ENCODE peak calls at places on chromosomes 3 and 15, in four cellular contexts. One of them, this sample, is unnamed.

GRCh38 chr3:29317659-29318173 is 36.8 kb downstream of the RBMS3 start:
- DNase-seq in K562: no peak
- DNase-seq in SK-N-SH: no peak
- DNase-seq in HCT116: no peak
- DNase-seq in this sample: no peak

GRCh38 chr15:101500865-101501551 is 11.5 kb upstream of the PCSK6 start:
- DNase-seq in HCT116: no peak
- DNase-seq in K562: no peak
- DNase-seq in SK-N-SH: no peak
- DNase-seq in this sample: no peak

GRCh38 chr15:70854669-70854976 is 666 bp upstream of the LARP6 start:
- DNase-seq in HCT116: no peak
- DNase-seq in K562: no peak
- DNase-seq in SK-N-SH: no peak
- DNase-seq in this sample: no peak

GRCh38 chr15:45903283-45903682 is 268.5 kb downstream of the SQOR start:
- DNase-seq in K562: no peak
- DNase-seq in SK-N-SH: no peak
- DNase-seq in HCT116: no peak
- DNase-seq in this sample: no peak

GRCh38 chr3:148128136-148128535 is 569.6 kb upstream of the AGTR1 start:
- DNase-seq in SK-N-SH: no peak
- DNase-seq in HCT116: no peak
- DNase-seq in K562: no peak
- DNase-seq in this sample: no peak

GRCh38 chr15:60381148-60381788 is 16.5 kb downstream of the ANXA2 start:
- DNase-seq in SK-N-SH: no peak
- DNase-seq in HCT116: no peak
- DNase-seq in K562: no peak
- DNase-seq in this sample: no peak

GRCh38 chr3:73141531-73141930 is 80.1 kb downstream of the EBLN2 start:
- DNase-seq in K562: no peak
- DNase-seq in HCT116: no peak
- DNase-seq in SK-N-SH: no peak
- DNase-seq in this sample: no peak

GRCh38 chr3:179181993-179182551 is 33.9 kb downstream of the PIK3CA start:
- DNase-seq in HCT116: no peak
- DNase-seq in SK-N-SH: no peak
- DNase-seq in K562: no peak
- DNase-seq in this sample: no peak

GRCh38 chr3:10757821-10758130 is 58.3 kb upstream of the SLC6A11 start:
- DNase-seq in SK-N-SH: no peak
- DNase-seq in K562: no peak
- DNase-seq in HCT116: no peak
- DNase-seq in this sample: no peak

GRCh38 chr3:188303823-188304222 is 149.9 kb downstream of the LPP start:
- DNase-seq in HCT116: no peak
- DNase-seq in K562: no peak
- DNase-seq in SK-N-SH: no peak
- DNase-seq in this sample: no peak

GRCh38 chr3:49611714-49612113 is 57.4 kb downstream of the BSN start:
- DNase-seq in HCT116: no peak
- DNase-seq in K562: no peak
- DNase-seq in SK-N-SH: no peak
- DNase-seq in this sample: no peak

GRCh38 chr3:43769471-43770425 is 79.0 kb downstream of the ABHD5 start:
- DNase-seq in HCT116: peak; percentile 94
- DNase-seq in SK-N-SH: peak; percentile 81
- DNase-seq in K562: peak; percentile 99
- DNase-seq in this sample: peak; percentile 61

GRCh38 chr3:168443967-168444366 is 348.2 kb upstream of the GOLIM4 start:
- DNase-seq in SK-N-SH: no peak
- DNase-seq in K562: no peak
- DNase-seq in HCT116: no peak
- DNase-seq in this sample: no peak

GRCh38 chr15:34084086-34084485 is 17.6 kb downstream of the EMC7 start:
- DNase-seq in HCT116: no peak
- DNase-seq in SK-N-SH: no peak
- DNase-seq in K562: no peak
- DNase-seq in this sample: no peak

GRCh38 chr15:65101418-65101890 is 13.5 kb downstream of the UBAP1L start:
- DNase-seq in K562: peak; percentile 68
- DNase-seq in HCT116: peak; percentile 22
- DNase-seq in SK-N-SH: peak; percentile 78
- DNase-seq in this sample: peak; percentile 50

GRCh38 chr15:40320931-40321371 is 2.5 kb upstream of the INAFM2 start:
- DNase-seq in K562: peak; percentile 75
- DNase-seq in HCT116: peak; percentile 57
- DNase-seq in SK-N-SH: peak; percentile 78
- DNase-seq in this sample: peak; percentile 66

GRCh38 chr3:189756651-189757078 is 125.5 kb downstream of the TP63 start:
- DNase-seq in K562: no peak
- DNase-seq in SK-N-SH: no peak
- DNase-seq in HCT116: no peak
- DNase-seq in this sample: no peak
- TF ChIP-seq ELF1 in K562: no peak
- TF ChIP-seq ELF1 in SK-N-SH: no peak
- TF ChIP-seq ELF1 in HCT116: no peak
- TF ChIP-seq ELF1 in this sample: no peak

DNA sequence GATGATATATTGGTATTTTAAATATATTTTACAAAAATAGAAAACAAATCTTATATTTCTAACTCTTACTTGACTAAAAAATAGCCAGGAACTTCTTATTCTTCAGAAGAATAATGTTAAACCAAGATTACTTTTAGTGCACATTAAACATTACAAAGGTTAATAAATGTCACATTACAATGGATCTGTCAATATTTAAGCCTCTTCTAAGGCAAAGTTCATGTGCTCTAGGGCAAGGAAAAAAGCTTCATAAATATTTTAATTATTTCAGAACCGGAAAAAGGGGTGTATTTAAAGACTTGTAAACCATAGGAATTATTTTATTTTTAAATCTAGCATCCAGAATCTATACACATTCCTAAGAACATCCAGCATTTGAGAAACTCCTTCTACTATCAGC is 166.9 kb upstream of the ROBO2 start:
- DNase-seq in SK-N-SH: no peak
- DNase-seq in HCT116: no peak
- DNase-seq in K562: no peak
- DNase-seq in this sample: no peak
- TF ChIP-seq ELF1 in SK-N-SH: no peak
- TF ChIP-seq ELF1 in HCT116: no peak
- TF ChIP-seq ELF1 in K562: no peak
- TF ChIP-seq ELF1 in this sample: no peak

GRCh38 chr3:112651076-112651475 is 10.1 kb upstream of the CCDC80 start:
- DNase-seq in HCT116: no peak
- DNase-seq in SK-N-SH: no peak
- DNase-seq in K562: no peak
- DNase-seq in this sample: no peak

GRCh38 chr3:112650472-112650871 is 9.5 kb upstream of the CCDC80 start:
- DNase-seq in K562: no peak
- DNase-seq in HCT116: no peak
- DNase-seq in SK-N-SH: no peak
- DNase-seq in this sample: no peak

GRCh38 chr3:112647122-112647521 is 6.2 kb upstream of the CCDC80 start:
- DNase-seq in K562: no peak
- DNase-seq in SK-N-SH: no peak
- DNase-seq in HCT116: no peak
- DNase-seq in this sample: peak; percentile 29

GRCh38 chr3:112651516-112651915 is 10.6 kb upstream of the CCDC80 start:
- DNase-seq in SK-N-SH: no peak
- DNase-seq in HCT116: no peak
- DNase-seq in K562: no peak
- DNase-seq in this sample: no peak

DNA sequence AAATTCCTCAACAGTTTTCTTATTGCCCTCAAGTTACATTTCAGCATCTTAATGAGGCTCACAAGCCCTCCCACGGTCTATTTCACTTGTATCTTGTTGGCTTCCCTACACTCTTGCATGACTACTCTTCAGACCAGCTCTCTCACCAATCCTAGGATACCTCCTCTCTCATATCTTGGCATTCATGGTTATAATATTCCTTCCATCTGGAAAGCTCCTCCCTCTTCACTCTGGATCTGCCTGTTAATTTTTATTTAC is 8.5 kb upstream of the CCDC80 start:
- DNase-seq in SK-N-SH: no peak
- DNase-seq in K562: no peak
- DNase-seq in HCT116: no peak
- DNase-seq in this sample: no peak
- TF ChIP-seq ELF1 in SK-N-SH: no peak
- TF ChIP-seq ELF1 in K562: no peak
- TF ChIP-seq ELF1 in HCT116: no peak
- TF ChIP-seq ELF1 in this sample: no peak

DNA sequence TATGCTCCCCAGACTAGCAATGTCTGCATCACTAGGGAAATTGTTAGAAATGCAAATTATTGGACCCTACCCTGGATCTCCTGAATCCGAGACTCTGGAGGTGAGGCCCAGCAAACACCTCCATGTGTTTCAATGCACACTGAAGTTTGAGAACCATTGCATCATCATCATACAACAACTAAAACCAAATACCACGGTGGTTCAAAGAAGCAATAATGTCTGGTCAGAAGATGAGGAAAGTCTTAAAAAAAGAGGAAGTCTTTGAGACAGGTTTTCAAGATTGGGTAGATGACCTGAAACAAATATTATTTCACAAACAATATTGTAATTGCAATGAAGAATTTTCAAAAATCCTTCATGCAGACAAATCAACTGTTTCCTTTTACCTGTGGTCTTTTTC is 60.3 kb upstream of the TRA2B start:
- DNase-seq in SK-N-SH: no peak
- DNase-seq in K562: no peak
- DNase-seq in HCT116: no peak
- DNase-seq in this sample: no peak
- TF ChIP-seq ELF1 in SK-N-SH: no peak
- TF ChIP-seq ELF1 in K562: no peak
- TF ChIP-seq ELF1 in HCT116: no peak
- TF ChIP-seq ELF1 in this sample: no peak

GRCh38 chr3:101828289-101828688 is 21.0 kb upstream of the NFKBIZ start:
- DNase-seq in SK-N-SH: no peak
- DNase-seq in HCT116: no peak
- DNase-seq in K562: no peak
- DNase-seq in this sample: no peak
- TF ChIP-seq ELF1 in SK-N-SH: no peak
- TF ChIP-seq ELF1 in HCT116: no peak
- TF ChIP-seq ELF1 in K562: no peak
- TF ChIP-seq ELF1 in this sample: no peak

GRCh38 chr15:52784799-52785671 is 5.1 kb downstream of the ONECUT1 start:
- DNase-seq in K562: no peak
- DNase-seq in SK-N-SH: no peak
- DNase-seq in HCT116: no peak
- DNase-seq in this sample: peak; percentile 39
- TF ChIP-seq ELF1 in K562: no peak
- TF ChIP-seq ELF1 in SK-N-SH: no peak
- TF ChIP-seq ELF1 in HCT116: no peak
- TF ChIP-seq ELF1 in this sample: no peak

This sample was measured in HepG2.